ENCODE peak calls at places on chromosomes 6 and 20, in seven cellular contexts. G is suprapubic skin, W is Calu3, P is upper lobe of left lung, A is left ventricle myocardium inferior, R is nephron progenitor cell, H is cardiac fibroblast. X is an unnamed sample.

GRCh38 chr20:3843490-3843889 is 3.1 kb upstream of the MAVS start:
- DNase-seq in G (no peak), W (no peak), P (no peak), A (no peak), R (no peak), H (peak; percentile 67), X (no peak)

GRCh38 chr6:7050911-7051779 is 56.6 kb upstream of the RREB1 start:
- DNase-seq in G (peak; percentile 82), W (peak; percentile 63), P (peak; percentile 81), A (peak; percentile 36), R (peak; percentile 62), H (peak; percentile 56), X (no peak)

GRCh38 chr6:131744432-131744831 is 33.6 kb upstream of the CTAGE9 start:
- DNase-seq in G (no peak), W (no peak), P (no peak), A (no peak), R (no peak), H (no peak), X (no peak)

GRCh38 chr20:44092551-44093248 is 94.3 kb downstream of the JPH2 start:
- DNase-seq in G (no peak), W (peak; percentile 54), P (no peak), A (no peak), R (no peak), H (peak; percentile 67), X (no peak)

GRCh38 chr20:31425797-31426196 is 14.6 kb upstream of the DEFB123 start:
- DNase-seq in G (no peak), W (no peak), P (no peak), A (no peak), R (no peak), H (no peak), X (no peak)

GRCh38 chr6:130206474-130206873 is 16.3 kb downstream of the SAMD3 start:
- DNase-seq in G (no peak), W (no peak), P (no peak), A (no peak), R (no peak), H (no peak), X (no peak)

GRCh38 chr20:55918471-55918870 is 86.8 kb downstream of the CBLN4 start:
- DNase-seq in G (no peak), W (no peak), P (no peak), A (no peak), R (no peak), H (no peak), X (no peak)

GRCh38 chr20:38049800-38050199 is 16.3 kb downstream of the RPRD1B start:
- DNase-seq in G (no peak), W (no peak), P (no peak), A (no peak), R (no peak), H (peak; percentile 40), X (no peak)

GRCh38 chr6:108739496-108740330 is 108.5 kb upstream of the ARMC2 start:
- DNase-seq in G (no peak), W (peak; percentile 60), P (no peak), A (no peak), R (no peak), H (peak; percentile 68), X (no peak)

DNA sequence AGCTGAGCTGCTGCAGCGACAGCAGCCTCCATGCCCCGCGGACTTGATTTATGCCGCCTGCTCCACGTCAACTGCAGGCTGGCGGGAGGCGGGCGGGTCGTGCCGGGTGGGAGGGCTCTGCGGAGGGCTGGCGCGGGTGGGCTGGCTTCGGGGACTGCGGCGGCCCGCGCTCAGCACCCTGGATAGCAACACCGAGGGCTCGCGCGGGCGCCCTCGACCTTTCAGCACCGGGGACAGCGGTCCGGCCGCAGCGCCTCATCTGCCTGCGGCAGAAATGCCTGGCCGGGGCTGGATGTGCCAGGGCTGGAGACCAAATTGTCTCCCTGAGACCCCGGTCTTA is 792 bp downstream of the SNAP25 start:
- DNase-seq in G (peak; percentile 65), W (peak; percentile 78), P (peak; percentile 95), A (peak; percentile 70), R (peak; percentile 99), H (peak; percentile 77), X (peak; percentile 92)
- TF ChIP-seq CTCF in G (no peak), W (no peak), P (no peak), A (no peak), R (no peak), H (no peak), X (no peak)

DNA sequence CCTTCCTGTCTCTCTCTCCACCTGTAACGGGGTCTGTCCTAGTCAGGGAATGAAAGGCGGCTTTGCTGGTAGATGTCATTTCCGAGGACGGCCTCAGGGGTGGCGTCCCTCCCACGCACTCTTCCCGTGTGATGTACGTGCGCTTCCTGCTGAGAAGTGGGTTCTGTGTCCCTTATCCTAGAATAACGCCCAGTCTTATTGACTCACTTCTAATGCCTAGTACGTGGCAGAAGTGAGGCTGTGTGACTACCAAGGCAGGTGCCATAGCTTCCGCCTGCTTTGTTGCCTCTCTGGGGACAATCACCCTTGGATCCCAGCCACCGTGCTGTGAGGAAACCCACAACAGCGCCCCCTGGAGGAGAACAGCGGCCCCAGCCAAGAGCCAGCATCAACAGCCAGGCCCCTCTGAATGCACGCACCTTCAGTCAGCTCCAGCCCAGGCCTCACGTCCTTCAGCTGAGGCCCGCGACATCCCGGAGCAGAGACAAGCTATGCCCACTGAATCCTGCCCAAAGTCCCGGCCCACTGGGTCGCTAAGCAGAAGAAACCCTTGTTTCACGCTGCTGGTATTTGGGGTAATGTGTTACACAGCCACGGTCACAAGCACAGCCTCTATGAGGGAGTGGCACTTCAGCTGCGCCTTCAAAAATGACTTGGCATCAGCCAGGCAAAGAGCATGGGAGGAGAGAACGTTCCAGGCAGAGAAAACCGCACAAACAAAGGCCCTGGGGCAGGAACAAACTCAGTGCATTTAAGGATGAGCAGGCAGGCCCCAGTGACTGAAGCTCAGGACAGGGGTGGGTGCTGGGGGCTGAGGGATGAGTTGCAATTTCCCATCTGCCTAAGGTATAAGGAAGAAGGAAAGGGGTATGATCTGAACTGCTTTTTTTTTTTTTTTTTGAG is 224.2 kb downstream of the NFATC2 start:
- DNase-seq in G (no peak), W (peak; percentile 69), P (peak; percentile 63), A (peak; percentile 21), R (peak; percentile 84), H (peak; percentile 24), X (no peak)
- TF ChIP-seq CTCF in G (peak; percentile 28), W (peak; percentile 81), P (peak; percentile 55), A (peak; percentile 49), R (peak; percentile 66), H (peak; percentile 72), X (peak; percentile 51)

GRCh38 chr6:32967151-32968091 is 973 bp upstream of the BRD2 start:
- DNase-seq in G (no peak), W (peak; percentile 66), P (no peak), A (no peak), R (no peak), H (peak; percentile 55), X (no peak)
- TF ChIP-seq CTCF in G (no peak), W (peak; percentile 56), P (peak; percentile 34), A (peak; percentile 60), R (peak; percentile 36), H (peak; percentile 55), X (peak; percentile 70)

GRCh38 chr6:4870821-4871494 is 94.8 kb downstream of the CDYL start:
- DNase-seq in G (no peak), W (no peak), P (no peak), A (no peak), R (no peak), H (no peak), X (no peak)
- TF ChIP-seq CTCF in G (no peak), W (no peak), P (no peak), A (no peak), R (no peak), H (no peak), X (no peak)

X was measured in osteocyte.